ENCODE peak calls at places on chromosomes 12 and 14, in seven cellular contexts. S is HepG2; J is kidney; P is bronchial epithelial cell; K is CD8-positive, alpha-beta T cell; G is H9; X is NCI-H1092 treated with DMSO at 0.1 percent for 48 hours. D is an unnamed sample.

GRCh38 chr12:27185234-27186045 is 58.6 kb upstream of the STK38L start:
- DNase-seq in S (no peak), J (no peak), P (no peak), K (no peak), G (no peak), X (no peak), D (no peak)

GRCh38 chr14:90384543-90384911 is 12.3 kb upstream of the CALM1 start:
- DNase-seq in S (no peak), J (no peak), P (no peak), K (no peak), G (no peak), X (peak; percentile 27), D (no peak)

GRCh38 chr12:74033531-74033930 is 504.1 kb upstream of the ATXN7L3B start:
- DNase-seq in S (no peak), J (no peak), P (no peak), K (no peak), G (no peak), X (no peak), D (no peak)

GRCh38 chr14:102764220-102764671 is 13.0 kb upstream of the TRAF3 start:
- DNase-seq in S (no peak), J (no peak), P (no peak), K (no peak), G (no peak), X (no peak), D (no peak)

GRCh38 chr12:90292183-90292582 is 583.5 kb upstream of the ATP2B1 start:
- DNase-seq in S (no peak), J (no peak), P (no peak), K (no peak), G (no peak), X (no peak), D (no peak)

GRCh38 chr14:63286071-63286470 is 32.7 kb downstream of the GPHB5 start:
- DNase-seq in S (no peak), J (no peak), P (no peak), K (no peak), G (no peak), X (peak; percentile 91), D (no peak)

GRCh38 chr14:96042218-96042930 is 3.2 kb downstream of the C14orf132 start:
- DNase-seq in S (no peak), J (no peak), P (no peak), K (no peak), G (no peak), X (no peak), D (no peak)

GRCh38 chr12:132109741-132110140 is 34.4 kb downstream of the DDX51 start:
- DNase-seq in S (no peak), J (no peak), P (no peak), K (no peak), G (no peak), X (no peak), D (no peak)